ENCODE peak calls at places on chromosomes 6 and 20, in four cellular contexts. T is SK-N-SH, X is PC-3, Z is uterus. Q is an unnamed sample.

GRCh38 chr6:1960484-1961142 is 284.8 kb downstream of the GMDS start:
- DNase-seq in T (no peak), X (no peak), Z (no peak), Q (no peak)

GRCh38 chr6:101454106-101454676 is 60.7 kb downstream of the GRIK2 start:
- DNase-seq in T (no peak), X (no peak), Z (no peak), Q (no peak)

GRCh38 chr6:49524541-49524940 is 24.8 kb downstream of the GLYATL3 start:
- DNase-seq in T (no peak), X (no peak), Z (no peak), Q (no peak)

GRCh38 chr20:57749131-57749690 is 39.4 kb upstream of the PMEPA1 start:
- DNase-seq in T (no peak), X (no peak), Z (no peak), Q (peak; percentile 58)

GRCh38 chr6:48744948-48745347 is 634.0 kb upstream of the PTCHD4 start:
- DNase-seq in T (no peak), X (peak; percentile 82), Z (no peak), Q (no peak)

GRCh38 chr6:45574013-45574412 is 196.3 kb upstream of the SUPT3H start:
- DNase-seq in T (no peak), X (no peak), Z (no peak), Q (no peak)

GRCh38 chr6:98272061-98272460 is 562.3 kb upstream of the POU3F2 start:
- DNase-seq in T (no peak), X (no peak), Z (no peak), Q (no peak)

GRCh38 chr20:48360338-48360698 is 467.5 kb downstream of the PREX1 start:
- DNase-seq in T (no peak), X (no peak), Z (no peak), Q (no peak)

GRCh38 chr6:43506667-43507471 is 3.3 kb downstream of the LRRC73 start:
- DNase-seq in T (peak; percentile 89), X (peak; percentile 89), Z (peak; percentile 78), Q (no peak)

GRCh38 chr6:46674410-46674809 is 13.3 kb upstream of the TDRD6 start:
- DNase-seq in T (no peak), X (no peak), Z (no peak), Q (no peak)

GRCh38 chr20:47411161-47411560 is 54.7 kb upstream of the ZMYND8 start:
- DNase-seq in T (no peak), X (no peak), Z (no peak), Q (no peak)

GRCh38 chr6:129105035-129105434 is 222.1 kb downstream of the LAMA2 start:
- DNase-seq in T (no peak), X (no peak), Z (no peak), Q (no peak)

GRCh38 chr6:11996751-11997150 is 15.4 kb upstream of the HIVEP1 start:
- DNase-seq in T (no peak), X (no peak), Z (no peak), Q (no peak)

GRCh38 chr20:17519606-17520285 is 11.4 kb downstream of the BFSP1 start:
- DNase-seq in T (no peak), X (no peak), Z (no peak), Q (no peak)

DNA sequence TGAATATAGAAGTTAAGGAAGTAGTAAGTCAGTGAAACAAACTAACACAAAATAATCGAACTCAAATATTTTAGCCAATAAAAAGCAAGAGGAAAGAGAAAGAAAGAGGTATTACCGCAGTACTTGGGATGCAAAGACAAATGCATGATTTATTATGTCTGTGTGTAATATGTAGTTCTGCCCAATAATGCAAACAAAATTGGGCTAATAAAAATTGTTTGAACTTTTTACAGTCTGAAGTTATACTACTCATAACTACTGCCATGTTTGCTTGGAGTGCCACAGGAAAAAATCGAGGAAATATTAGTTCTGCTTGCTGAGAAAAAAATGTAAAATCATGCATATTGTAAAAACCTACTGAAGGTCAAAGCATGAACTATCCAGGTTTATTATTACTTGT is 360.3 kb upstream of the KCNQ5 start:
- DNase-seq in T (no peak), X (peak; percentile 19), Z (no peak), Q (no peak)
- H3K4me3 ChIP-seq in T (no peak overlapping the region), X (no peak overlapping the region), Z (no peak overlapping the region), Q (no peak overlapping the region)

DNA sequence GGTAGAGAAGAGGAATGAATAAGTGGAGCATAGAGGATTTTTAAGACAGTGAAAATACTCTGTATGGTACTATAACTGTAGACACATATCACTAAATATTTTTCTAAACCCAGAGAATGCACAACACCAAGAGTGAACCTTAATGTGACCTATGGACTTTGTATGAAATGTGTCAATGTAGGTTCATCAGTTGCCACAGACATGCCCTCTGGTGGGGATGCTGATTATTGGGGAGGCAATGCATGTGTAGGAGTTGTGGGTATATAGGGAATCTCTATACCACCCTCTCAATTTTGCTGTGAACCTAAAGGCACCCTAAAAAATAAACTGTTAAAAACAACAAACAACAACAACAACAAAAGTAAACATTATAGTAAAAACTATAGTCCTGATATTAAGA is 293.7 kb downstream of the RNF144B start:
- DNase-seq in T (no peak), X (peak; percentile 12), Z (no peak), Q (no peak)
- TF ChIP-seq CTCF in T (peak; percentile 24), X (peak; percentile 47), Z (no peak), Q (peak; percentile 19)

GRCh38 chr6:67956352-67956751 is 678.7 kb upstream of the ADGRB3 start:
- DNase-seq in T (no peak), X (no peak), Z (no peak), Q (no peak)

GRCh38 chr6:67952121-67952520 is 683.0 kb upstream of the ADGRB3 start:
- DNase-seq in T (no peak), X (peak; percentile 7), Z (no peak), Q (no peak)

GRCh38 chr6:67952948-67953347 is 682.1 kb upstream of the ADGRB3 start:
- DNase-seq in T (no peak), X (no peak), Z (no peak), Q (no peak)
- H3K9me3 ChIP-seq in T (no peaks in the 10 kb centered on the region), X (no peaks in the 10 kb centered on the region), Z (no peaks in the 10 kb centered on the region), Q (no peaks in the 10 kb centered on the region)

DNA sequence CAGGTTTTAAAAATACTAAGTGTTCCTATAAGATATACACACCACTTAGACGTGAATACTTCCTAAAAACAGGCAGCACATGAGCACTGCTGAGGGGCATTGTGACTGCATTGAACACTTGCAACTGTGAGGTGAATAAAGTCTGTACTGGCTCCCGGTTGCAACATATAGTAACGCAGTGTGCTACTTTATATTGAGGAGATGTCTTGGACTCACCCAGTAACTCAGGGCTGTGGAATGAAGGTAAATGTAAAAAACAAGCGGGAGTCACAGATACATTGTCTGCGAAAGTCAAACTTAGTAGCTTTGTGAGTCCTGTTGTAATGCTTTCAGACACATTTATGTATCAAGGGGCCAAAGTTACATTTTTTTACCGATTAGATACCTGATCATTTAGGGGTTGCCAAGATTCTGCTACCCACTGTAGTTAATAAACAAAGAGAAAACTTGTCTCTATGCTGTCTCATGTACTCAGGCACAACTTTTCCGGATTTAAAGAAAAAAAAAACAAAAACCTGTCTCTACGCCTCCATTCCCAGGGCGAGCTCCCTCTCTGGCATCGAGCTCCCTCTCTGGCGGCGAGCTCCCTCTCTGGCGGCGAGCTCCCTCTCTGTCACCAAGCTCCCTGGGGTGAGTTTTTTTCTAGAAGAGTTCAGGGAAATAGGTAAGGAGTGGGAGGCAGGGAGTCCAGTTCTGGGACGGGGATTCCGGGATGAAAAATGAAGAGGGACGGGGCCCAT is 16.8 kb upstream of the HLA-A start:
- DNase-seq in T (no peak), X (no peak), Z (no peak), Q (no peak)
- H3K4me3 ChIP-seq in T (no peak overlapping the region), X (no peak overlapping the region), Z (no peak overlapping the region), Q (no peak overlapping the region)

GRCh38 chr20:49446808-49447207 is 35.7 kb downstream of the KCNB1 start:
- DNase-seq in T (no peak), X (no peak), Z (peak; percentile 92), Q (no peak)
- TF ChIP-seq CTCF in T (no peak), X (no peak), Z (no peak), Q (no peak)

GRCh38 chr6:167495506-167496391 is 170.9 kb downstream of the TTLL2 start:
- DNase-seq in T (peak; percentile 76), X (no peak), Z (no peak), Q (no peak)
- H3K9me3 ChIP-seq in T (no peaks in the 10 kb centered on the region), X (no peaks in the 10 kb centered on the region), Z (no peaks in the 10 kb centered on the region), Q (no peaks in the 10 kb centered on the region)

Q was measured in RWPE2.